ENCODE peak calls at places on chromosomes 13 and 19, in five cellular contexts. X is fibroblast of the aortic adventitia; W is CD4-positive, alpha-beta memory T cell; V is CD8-positive, alpha-beta memory T cell; R is sigmoid colon. S is an unnamed sample.

GRCh38 chr19:9953802-9954542 is 17.7 kb upstream of the OLFM2 start:
- DNase-seq in X (no peak), W (no peak), V (no peak), R (no peak), S (no peak)

GRCh38 chr13:66660013-66660804 is 569.9 kb downstream of the PCDH9 start:
- DNase-seq in X (peak), W (no peak), V (no peak), R (no peak), S (peak)

GRCh38 chr19:36771275-36772231 is 1.1 kb downstream of the ZNF850 start:
- DNase-seq in X (peak), W (no peak), V (no peak), R (peak), S (peak)

GRCh38 chr19:29323046-29323971 is 110.4 kb upstream of the UQCRFS1 start:
- DNase-seq in X (no peak), W (no peak), V (no peak), R (peak), S (no peak)

GRCh38 chr13:30978981-30979956 is 46.8 kb downstream of the TEX26 start:
- DNase-seq in X (no peak), W (no peak), V (no peak), R (no peak), S (no peak)

GRCh38 chr19:14487370-14488125 is 8.4 kb downstream of the GIPC1 start:
- DNase-seq in X (no peak), W (no peak), V (no peak), R (no peak), S (no peak)

GRCh38 chr13:111115051-111115840 is at the start of gene ARHGEF7:
- DNase-seq in X (no peak), W (no peak), V (peak), R (no peak), S (no peak)

GRCh38 chr13:27997904-27998522 is 9.5 kb upstream of the URAD start:
- DNase-seq in X (peak), W (no peak), V (no peak), R (no peak), S (peak)

GRCh38 chr19:18289471-18290066 is 8.1 kb upstream of the JUND start:
- DNase-seq in X (no peak), W (no peak), V (no peak), R (no peak), S (no peak)

GRCh38 chr19:58513213-58513693 is 1.5 kb upstream of the SLC27A5 start:
- DNase-seq in X (no peak), W (no peak), V (no peak), R (peak), S (no peak)

GRCh38 chr13:109858319-109858718 is 71.9 kb upstream of the IRS2 start:
- DNase-seq in X (no peak), W (no peak), V (no peak), R (no peak), S (no peak)

GRCh38 chr19:1745589-1746031 is 7.7 kb upstream of the ONECUT3 start:
- DNase-seq in X (peak), W (peak), V (no peak), R (no peak), S (no peak)

GRCh38 chr19:1747285-1748114 is 5.8 kb upstream of the ONECUT3 start:
- DNase-seq in X (peak), W (peak), V (no peak), R (no peak), S (peak)

GRCh38 chr19:1744822-1745563 is 8.3 kb upstream of the ONECUT3 start:
- DNase-seq in X (no peak), W (peak), V (no peak), R (no peak), S (no peak)

GRCh38 chr19:1748115-1748702 is 5.1 kb upstream of the ONECUT3 start:
- DNase-seq in X (no peak), W (peak), V (no peak), R (no peak), S (no peak)

GRCh38 chr19:1746401-1747284 is 6.7 kb upstream of the ONECUT3 start:
- DNase-seq in X (peak), W (peak), V (no peak), R (no peak), S (peak)
- H3K4me3 ChIP-seq in X (no peak), W (no peak), V (no peak), R (no peak), S (no peak)

GRCh38 chr19:52140077-52140710 is 456 bp upstream of the ZNF616 start:
- DNase-seq in X (no peak), W (no peak), V (no peak), R (no peak), S (no peak)
- H3K4me3 ChIP-seq in X (peak), W (peak), V (no peak), R (no peak), S (peak)

DNA sequence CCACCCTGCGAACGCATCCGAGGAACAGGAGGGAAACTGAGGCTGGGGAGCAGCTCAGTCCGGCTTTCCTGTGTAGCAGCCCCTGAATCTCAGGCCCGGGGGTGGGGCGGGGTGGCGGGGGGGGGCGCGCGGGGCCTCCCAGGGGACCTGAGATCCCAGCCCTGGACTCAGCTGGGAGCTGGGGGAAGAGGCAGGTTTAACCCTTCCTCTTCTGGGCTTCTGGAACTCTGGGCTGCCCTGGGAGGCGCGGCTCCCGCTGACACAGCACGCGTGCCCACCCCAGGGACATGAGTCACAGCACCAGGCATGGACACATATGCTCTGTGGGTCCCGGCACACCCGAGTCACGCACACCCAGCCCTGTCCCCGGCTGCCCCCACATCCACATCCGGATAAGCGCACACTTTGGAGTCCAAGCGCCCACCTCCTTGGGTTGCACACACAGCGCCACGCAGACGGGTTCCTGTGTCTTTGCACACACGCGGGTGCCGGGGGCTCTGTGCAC is 3.5 kb upstream of the CIRBP start:
- DNase-seq in X (peak), W (peak), V (no peak), R (peak), S (peak)
- H3K4me3 ChIP-seq in X (peak), W (peak), V (peak), R (no peak), S (peak)

GRCh38 chr13:33174491-33174890 is 111.1 kb downstream of the STARD13 start:
- DNase-seq in X (no peak), W (no peak), V (no peak), R (no peak), S (no peak)
- H3K4me3 ChIP-seq in X (no peak), W (no peak), V (no peak), R (no peak), S (no peak)

GRCh38 chr19:41864374-41864773 is 4.3 kb downstream of the RPS19 start:
- DNase-seq in X (no peak), W (peak), V (no peak), R (no peak), S (no peak)
- H3K4me3 ChIP-seq in X (no peak), W (no peak), V (no peak), R (no peak), S (no peak)

DNA sequence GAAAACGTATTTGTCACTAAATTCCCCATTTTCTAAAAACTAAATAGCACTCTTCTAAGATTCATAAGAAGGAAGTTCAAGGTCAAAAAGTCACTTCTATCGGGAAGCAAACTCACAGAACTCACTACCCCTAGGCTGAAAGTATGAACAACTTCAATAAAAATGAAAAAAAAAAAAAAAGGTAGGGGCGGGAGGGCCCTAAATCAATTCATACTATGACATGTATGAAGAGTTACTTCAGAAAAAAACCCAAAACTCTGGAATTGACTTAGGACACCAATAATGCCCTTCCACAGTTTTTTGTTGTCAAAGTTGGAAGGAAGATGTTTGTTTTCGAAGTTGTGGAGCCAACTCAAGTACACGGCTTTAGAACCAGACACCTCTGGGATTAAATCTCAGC is 1.1 kb downstream of the SUCLA2 start:
- DNase-seq in X (no peak), W (no peak), V (no peak), R (no peak), S (no peak)
- H3K4me3 ChIP-seq in X (peak), W (peak), V (peak), R (peak), S (peak)